ENCODE peak calls at places on chromosomes 7 and 10, in four cellular contexts. D is CD8-positive, alpha-beta T cell; G is heart left ventricle; V is fibroblast of lung. K is an unnamed sample.
A peak's percentile ranks its signal among the peaks of the same experiment; 100 is the strongest.

GRCh38 chr7:130818056-130818455 is 84.0 kb upstream of the KLF14 start:
- DNase-seq in D (no peak), G (no peak), V (peak; percentile 46), K (no peak)

GRCh38 chr10:20877986-20878979 is 18.8 kb downstream of the NEBL start:
- DNase-seq in D (no peak), G (no peak), V (peak; percentile 46), K (no peak)

GRCh38 chr7:2477447-2478386 is 1.5 kb upstream of the GRIFIN start:
- DNase-seq in D (peak; percentile 84), G (peak; percentile 89), V (peak; percentile 45), K (peak; percentile 85)

GRCh38 chr10:62079885-62080559 is 178.5 kb downstream of the ARID5B start:
- DNase-seq in D (no peak), G (no peak), V (no peak), K (no peak)

GRCh38 chr7:128136215-128136597 is 104.9 kb upstream of the LEP start:
- DNase-seq in D (no peak), G (no peak), V (no peak), K (no peak)

GRCh38 chr10:102040305-102040704 is 15.7 kb downstream of the ARMH3 start:
- DNase-seq in D (no peak), G (no peak), V (no peak), K (no peak)

GRCh38 chr10:79358811-79359210 is 11.5 kb downstream of the PPIF start:
- DNase-seq in D (peak; percentile 9), G (no peak), V (no peak), K (no peak)

GRCh38 chr7:99677013-99677412 is 2.8 kb downstream of the CYP3A5 start:
- DNase-seq in D (no peak), G (no peak), V (peak; percentile 3), K (no peak)

GRCh38 chr7:104482362-104483042 is 154.1 kb downstream of the LHFPL3 start:
- DNase-seq in D (no peak), G (no peak), V (no peak), K (no peak)

GRCh38 chr7:12674861-12675260 is 12.6 kb upstream of the ARL4A start:
- DNase-seq in D (no peak), G (no peak), V (no peak), K (no peak)

GRCh38 chr10:93751832-93752231 is 5.9 kb upstream of the LGI1 start:
- DNase-seq in D (no peak), G (no peak), V (peak; percentile 23), K (no peak)

GRCh38 chr10:79336739-79337138 is 10.5 kb upstream of the PPIF start:
- DNase-seq in D (no peak), G (no peak), V (no peak), K (peak; percentile 6)

GRCh38 chr10:111590703-111591102 is 513.9 kb downstream of the ADRA2A start:
- DNase-seq in D (no peak), G (no peak), V (no peak), K (no peak)

GRCh38 chr7:13880789-13881188 is 108.7 kb downstream of the ETV1 start:
- DNase-seq in D (no peak), G (no peak), V (peak; percentile 94), K (no peak)

GRCh38 chr7:18202315-18203045 is 174.8 kb upstream of the PRPS1L1 start:
- DNase-seq in D (no peak), G (no peak), V (no peak), K (no peak)

GRCh38 chr10:127527891-127528290 is 21.2 kb upstream of the NPS start:
- DNase-seq in D (no peak), G (no peak), V (no peak), K (no peak)

GRCh38 chr10:51718804-51719291 is 19.5 kb upstream of the CSTF2T start:
- DNase-seq in D (no peak), G (no peak), V (peak; percentile 61), K (no peak)

GRCh38 chr10:113213041-113213440 is 263.0 kb downstream of the TCF7L2 start:
- DNase-seq in D (no peak), G (no peak), V (no peak), K (no peak)

GRCh38 chr10:68561804-68562649 is 1.9 kb downstream of the TET1 start:
- DNase-seq in D (no peak), G (no peak), V (peak; percentile 36), K (no peak)

GRCh38 chr10:8908013-8908412 is 853.5 kb downstream of the GATA3 start:
- DNase-seq in D (no peak), G (no peak), V (no peak), K (no peak)

GRCh38 chr10:73889014-73889413 is 14.7 kb upstream of the CAMK2G start:
- DNase-seq in D (no peak), G (peak; percentile 75), V (peak; percentile 93), K (peak; percentile 71)

GRCh38 chr10:12628964-12629766 is 279.8 kb downstream of the CAMK1D start:
- DNase-seq in D (no peak), G (no peak), V (peak; percentile 41), K (no peak)

GRCh38 chr7:101795461-101795860 is 22.0 kb upstream of the CUX1 start:
- DNase-seq in D (no peak), G (no peak), V (no peak), K (peak; percentile 33)

GRCh38 chr7:50667789-50668226 is 102.6 kb upstream of the DDC start:
- DNase-seq in D (no peak), G (no peak), V (no peak), K (no peak)

GRCh38 chr10:58030208-58030607 is 237.5 kb downstream of the IPMK start:
- DNase-seq in D (no peak), G (no peak), V (no peak), K (no peak)

GRCh38 chr7:113424463-113424862 is 306.1 kb upstream of the SMIM30 start:
- DNase-seq in D (no peak), G (no peak), V (no peak), K (no peak)

GRCh38 chr7:776992-777520 is 50.0 kb upstream of the PRKAR1B start:
- DNase-seq in D (no peak), G (no peak), V (peak; percentile 44), K (no peak)

GRCh38 chr10:58971211-58971610 is 205.2 kb upstream of the PHYHIPL start:
- DNase-seq in D (no peak), G (no peak), V (no peak), K (no peak)

GRCh38 chr10:12180221-12180974 is 15.3 kb downstream of the NUDT5 start:
- DNase-seq in D (no peak), G (no peak), V (no peak), K (no peak)

GRCh38 chr7:7761340-7761973 is 43.0 kb upstream of the RPA3 start:
- DNase-seq in D (no peak), G (no peak), V (peak; percentile 59), K (no peak)
- TF ChIP-seq CTCF in D (peak; percentile 46), G (peak; percentile 58), V (peak; percentile 15), K (peak; percentile 52)

GRCh38 chr7:137966636-137967142 is 35.2 kb downstream of the CREB3L2 start:
- DNase-seq in D (no peak), G (no peak), V (no peak), K (no peak)

GRCh38 chr7:137967143-137968018 is 34.5 kb downstream of the CREB3L2 start:
- DNase-seq in D (no peak), G (no peak), V (peak; percentile 93), K (no peak)

GRCh38 chr7:137968890-137969289 is 33.0 kb downstream of the CREB3L2 start:
- DNase-seq in D (no peak), G (no peak), V (no peak), K (no peak)

GRCh38 chr7:137964824-137965545 is 36.9 kb downstream of the CREB3L2 start:
- DNase-seq in D (no peak), G (no peak), V (no peak), K (no peak)

DNA sequence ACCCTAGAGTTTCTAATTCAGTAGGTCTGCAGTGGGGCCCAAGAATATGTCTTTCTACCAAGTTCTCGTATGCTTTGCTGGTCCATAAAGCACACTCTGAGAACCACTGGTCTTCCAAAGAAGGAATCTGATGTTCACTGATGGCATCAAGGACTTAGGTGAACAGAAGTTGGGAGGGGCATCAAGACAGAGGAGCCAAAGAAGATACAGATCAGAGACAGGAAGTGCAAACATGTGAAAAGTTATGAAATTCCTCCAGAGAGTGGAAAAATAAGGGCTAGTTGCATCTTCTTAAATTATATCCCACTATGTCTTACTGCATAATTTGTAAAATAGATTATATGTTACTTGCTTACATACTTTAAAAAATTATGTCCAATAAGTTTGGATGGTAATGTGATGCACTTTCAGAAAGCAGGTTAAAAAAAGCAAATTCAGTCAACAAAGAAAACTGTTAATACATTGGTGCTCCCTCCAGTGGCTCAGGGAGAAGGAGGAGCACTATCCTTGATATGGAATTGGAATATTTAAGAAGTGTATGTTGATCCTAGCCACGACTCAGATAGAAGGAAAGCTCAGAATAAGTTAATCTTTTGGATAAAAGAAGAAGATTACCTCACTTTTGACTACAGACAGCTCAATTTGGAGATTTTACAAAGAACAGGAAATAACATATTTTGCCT is 35.8 kb downstream of the CREB3L2 start:
- DNase-seq in D (no peak), G (no peak), V (no peak), K (no peak)
- H3K27ac ChIP-seq in D (no peak overlapping the region), G (no peak overlapping the region), V (no peak overlapping the region), K (no peak overlapping the region)

DNA sequence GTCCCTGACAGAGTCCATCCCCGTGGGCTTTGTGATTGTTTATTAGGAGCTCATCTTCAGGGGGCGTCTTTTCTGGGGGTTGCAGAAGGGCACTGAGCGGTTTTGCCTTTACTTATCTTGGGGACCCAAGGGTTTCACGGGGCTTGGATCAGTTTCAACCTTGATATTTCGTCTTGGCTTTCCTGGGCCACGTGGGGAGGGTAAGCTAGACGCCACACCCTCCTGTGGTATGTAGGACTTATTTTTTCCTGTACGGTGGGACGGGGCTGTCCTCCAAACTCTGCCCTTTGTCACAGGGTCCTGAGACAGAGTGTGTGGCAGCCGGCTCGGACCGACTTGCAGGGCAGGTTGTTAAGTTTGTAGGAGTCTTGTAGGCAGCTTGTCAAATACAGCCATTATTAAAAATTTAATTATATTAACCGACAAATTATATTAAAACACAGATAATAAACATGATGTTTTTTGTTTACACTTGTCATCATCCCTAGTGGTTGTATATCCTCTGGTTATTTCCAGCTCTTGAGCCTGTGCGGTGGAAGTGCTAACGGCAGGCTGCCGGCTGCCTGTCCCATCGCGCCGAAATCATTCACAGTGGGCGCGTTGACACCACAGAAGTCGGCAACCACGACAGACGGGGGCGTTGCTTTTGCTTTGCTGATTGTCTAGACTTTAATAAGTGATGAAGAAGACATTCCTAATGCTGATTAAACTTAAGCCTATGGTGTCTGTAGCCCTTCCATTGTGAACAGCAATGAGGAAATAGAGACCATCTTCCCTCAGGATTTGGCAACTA is 193.2 kb downstream of the DNAJB6 start:
- DNase-seq in D (peak; percentile 27), G (no peak), V (no peak), K (peak; percentile 20)
- H3K9me3 ChIP-seq in D (peaks cover 5% of the 10 kb centered on the region), G (peaks cover 12% of the 10 kb centered on the region), V (no peaks in the 10 kb centered on the region), K (no peaks in the 10 kb centered on the region)

GRCh38 chr7:158236400-158236799 is 351.2 kb downstream of the PTPRN2 start:
- DNase-seq in D (no peak), G (no peak), V (no peak), K (no peak)

GRCh38 chr7:158239290-158239981 is 348.2 kb downstream of the PTPRN2 start:
- DNase-seq in D (no peak), G (no peak), V (no peak), K (peak; percentile 40)

GRCh38 chr7:158237672-158238335 is 349.8 kb downstream of the PTPRN2 start:
- DNase-seq in D (no peak), G (no peak), V (no peak), K (peak; percentile 28)

GRCh38 chr7:158238616-158239289 is 348.9 kb downstream of the PTPRN2 start:
- DNase-seq in D (no peak), G (no peak), V (no peak), K (peak; percentile 48)

DNA sequence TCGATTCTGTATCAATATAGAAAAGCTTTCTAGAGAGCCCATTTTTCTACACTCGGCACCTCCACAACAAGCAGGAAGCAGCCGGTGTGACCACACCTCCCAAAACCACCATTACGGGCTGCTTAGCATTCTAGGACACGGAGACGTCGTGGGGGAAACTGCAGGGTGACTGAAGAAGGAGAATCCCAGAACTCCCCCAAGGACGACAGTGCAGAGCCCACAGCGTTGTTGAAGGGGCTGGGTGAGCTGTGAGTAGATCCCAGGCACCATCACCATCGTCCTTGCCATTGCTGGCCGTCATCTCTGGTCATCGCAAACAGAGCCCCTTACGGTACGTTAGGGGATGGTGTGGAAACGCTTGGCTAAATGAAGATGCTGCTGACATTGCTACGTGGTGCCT is 351.8 kb downstream of the PTPRN2 start:
- DNase-seq in D (no peak), G (no peak), V (no peak), K (no peak)
- TF ChIP-seq CTCF in D (no peak), G (no peak), V (no peak), K (no peak)

K was measured in upper lobe of right lung.